ENCODE peak calls at places on chromosome 19, in eight cellular contexts. A, N, Y, D, T, I, C and W are unnamed samples.

GRCh38 chr19:44891016-44891882 is at the start of gene TOMM40:
- DNase-seq in T (no peak), Y (no peak), C (peak), D (peak), A (no peak), I (no peak), N (no peak), W (no peak)

GRCh38 chr19:34504273-34504808 is 22.8 kb downstream of the WTIP start:
- DNase-seq in I (no peak), C (no peak), A (no peak), D (no peak), Y (no peak), T (no peak), N (no peak), W (no peak)

GRCh38 chr19:18089726-18090125 is 3.0 kb upstream of the IL12RB1 start:
- DNase-seq in D (no peak), I (no peak), N (no peak), C (no peak), A (no peak), T (no peak), Y (no peak), W (no peak)

GRCh38 chr19:8965887-8966286 is 44.3 kb downstream of the MUC16 start:
- DNase-seq in D (no peak), C (no peak), I (no peak), N (no peak), Y (no peak), A (no peak), T (peak), W (no peak)

GRCh38 chr19:17200408-17201079 is 14.6 kb upstream of the USE1 start:
- DNase-seq in T (no peak), D (no peak), Y (no peak), C (peak), N (no peak), A (no peak), I (no peak), W (no peak)

GRCh38 chr19:34990578-34991192 is 9.4 kb upstream of the GRAMD1A start:
- DNase-seq in D (no peak), N (no peak), C (no peak), A (no peak), T (no peak), I (no peak), Y (no peak), W (no peak)

GRCh38 chr19:44608391-44608821 is 5.0 kb upstream of the IGSF23 start:
- DNase-seq in T (no peak), D (no peak), C (no peak), Y (no peak), I (no peak), N (no peak), A (no peak), W (no peak)

GRCh38 chr19:42311612-42312160 is 1.4 kb upstream of the TMEM145 start:
- DNase-seq in N (no peak), A (no peak), Y (no peak), C (peak), T (peak), D (peak), I (no peak), W (no peak)

GRCh38 chr19:58059681-58060080 is 599 bp downstream of the ZNF135 start:
- DNase-seq in T (no peak), C (no peak), N (no peak), D (peak), Y (no peak), I (no peak), A (no peak), W (no peak)

GRCh38 chr19:40344422-40344821 is 3.8 kb downstream of the C19orf47 start:
- DNase-seq in A (no peak), C (no peak), N (no peak), D (no peak), Y (no peak), T (no peak), I (no peak), W (no peak)

DNA sequence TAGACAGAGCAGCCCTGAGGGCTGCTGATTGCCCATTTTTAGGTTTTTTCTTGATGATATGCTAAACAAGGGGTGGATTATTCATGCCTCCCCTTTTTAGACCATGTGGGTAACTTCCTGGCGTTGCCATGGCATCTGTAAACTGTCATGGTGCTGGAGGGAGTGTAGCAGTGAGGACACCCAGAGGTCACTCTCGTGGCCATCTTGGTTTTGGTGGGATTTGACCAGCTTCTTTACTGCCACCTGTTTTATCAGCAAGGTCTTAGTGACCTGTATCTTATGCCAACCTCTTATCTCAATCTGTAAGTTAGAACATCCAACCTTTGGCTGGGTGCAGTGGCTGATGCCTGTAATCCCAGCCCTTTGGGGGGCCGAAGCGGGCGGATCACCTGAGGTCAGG is 148.0 kb downstream of the PTPRS start:
- DNase-seq in D (peak), C (no peak), I (no peak), N (no peak), T (no peak), A (no peak), Y (no peak), W (no peak)
- H3K27ac ChIP-seq in D (peak), C (no peak), I (no peak), N (no peak), T (no peak), A (no peak), Y (no peak), W (no peak)

GRCh38 chr19:29532956-29533355 is 7.2 kb downstream of the VSTM2B start:
- DNase-seq in T (no peak), C (no peak), I (peak), D (no peak), Y (no peak), N (no peak), A (no peak), W (no peak)
- TF ChIP-seq POLR2AphosphoS5 in T (no peak), C (no peak), I (no peak), D (no peak), Y (no peak), N (no peak), A (no peak), W (no peak)

GRCh38 chr19:11548315-11548700 is 9.7 kb downstream of the CNN1 start:
- DNase-seq in T (no peak), D (no peak), I (no peak), Y (no peak), A (no peak), N (no peak), C (no peak), W (no peak)

GRCh38 chr19:11551603-11552235 is 7.3 kb downstream of the ELOF1 start:
- DNase-seq in T (peak), C (peak), A (no peak), I (no peak), N (no peak), D (peak), Y (no peak), W (peak)

GRCh38 chr19:11550265-11550664 is 8.8 kb downstream of the ELOF1 start:
- DNase-seq in A (no peak), Y (no peak), T (no peak), D (no peak), C (no peak), N (no peak), I (no peak), W (no peak)

GRCh38 chr19:11552666-11553372 is 6.2 kb downstream of the ELOF1 start:
- DNase-seq in D (no peak), I (no peak), Y (no peak), N (no peak), T (no peak), C (no peak), A (no peak), W (no peak)

DNA sequence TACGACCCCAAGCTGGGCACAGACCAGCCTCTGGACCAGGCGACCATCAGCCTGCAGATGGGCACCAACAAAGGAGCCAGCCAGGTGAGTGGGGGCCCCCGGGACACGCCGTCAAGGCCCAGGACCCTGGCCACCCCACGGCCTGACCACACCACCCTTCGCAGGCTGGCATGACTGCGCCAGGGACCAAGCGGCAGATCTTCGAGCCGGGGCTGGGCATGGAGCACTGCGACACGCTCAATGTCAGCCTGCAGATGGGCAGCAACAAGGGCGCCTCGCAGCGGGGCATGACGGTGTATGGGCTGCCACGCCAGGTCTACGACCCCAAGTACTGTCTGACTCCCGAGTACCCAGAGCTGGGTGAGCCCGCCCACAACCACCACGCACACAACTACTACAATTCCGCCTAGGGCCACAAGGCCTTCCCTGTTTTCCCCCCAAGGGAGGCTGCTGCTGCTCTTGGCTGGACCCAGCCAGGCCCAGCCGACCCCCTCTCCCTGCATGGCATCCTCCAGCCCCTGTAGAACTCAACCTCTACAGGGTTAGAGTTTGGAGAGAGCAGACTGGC is 9.6 kb downstream of the ELOF1 start:
- DNase-seq in T (no peak), N (no peak), D (no peak), A (no peak), I (no peak), C (no peak), Y (no peak), W (no peak)
- H3K27ac ChIP-seq in T (no peak), N (no peak), D (no peak), A (no peak), I (no peak), C (no peak), Y (no peak), W (no peak)

DNA sequence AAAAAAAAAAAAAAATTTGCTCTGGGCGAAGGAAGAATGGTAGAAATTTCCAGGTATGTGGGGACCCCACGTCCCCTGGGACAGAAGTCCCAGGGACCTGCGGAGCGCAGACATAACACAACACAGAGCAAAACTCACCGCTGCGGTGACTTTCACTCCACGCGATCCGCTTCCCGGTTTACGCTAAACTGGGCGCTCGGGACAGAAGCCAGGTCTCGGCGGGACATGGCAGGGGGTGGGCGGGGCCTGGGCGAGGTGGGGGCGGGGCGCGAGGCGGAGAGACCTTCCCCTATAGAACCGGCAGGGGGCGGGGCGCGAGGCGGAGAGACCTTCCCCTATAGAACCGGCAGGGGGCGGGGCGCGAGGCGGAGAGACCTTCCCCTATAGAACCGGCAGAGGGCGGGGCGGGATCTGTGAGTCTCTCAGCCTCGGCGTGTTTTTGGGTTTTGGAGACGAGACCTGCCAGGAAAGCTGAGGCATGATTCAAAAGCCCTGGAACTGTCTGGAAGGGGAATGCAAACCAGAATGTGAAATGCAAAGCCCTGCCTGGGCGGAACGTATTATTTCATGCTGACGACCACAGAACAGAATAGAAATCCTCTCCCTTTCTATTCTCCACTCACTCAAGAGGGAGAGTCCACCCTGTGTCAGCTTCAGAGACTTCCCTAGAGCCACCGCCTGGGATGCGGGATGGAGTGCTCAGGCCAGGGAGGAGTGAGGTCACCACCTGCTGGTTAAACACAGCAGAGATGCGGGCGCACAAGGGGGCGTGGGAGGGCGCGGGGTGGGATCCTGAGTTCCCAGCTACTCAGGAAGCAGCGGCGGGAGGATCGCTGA is 20.2 kb upstream of the ERVV-1 start:
- DNase-seq in I (peak), N (peak), C (peak), Y (peak), D (peak), T (peak), A (peak), W (peak)
- TF ChIP-seq POLR2AphosphoS5 in I (no peak), N (no peak), C (no peak), Y (peak), D (peak), T (no peak), A (no peak), W (no peak)

GRCh38 chr19:49165111-49165750 is 7.6 kb downstream of the TRPM4 start:
- DNase-seq in I (no peak), N (no peak), Y (peak), T (no peak), D (peak), A (no peak), C (no peak), W (peak)
- H3K27ac ChIP-seq in I (peak), N (no peak), Y (peak), T (no peak), D (no peak), A (no peak), C (no peak), W (peak)

GRCh38 chr19:2291185-2291751 is 9.3 kb upstream of the PEAK3 start:
- DNase-seq in T (no peak), Y (no peak), N (no peak), D (peak), A (no peak), C (peak), I (no peak), W (no peak)

GRCh38 chr19:2290441-2291184 is 8.6 kb upstream of the PEAK3 start:
- DNase-seq in T (no peak), C (no peak), I (no peak), Y (no peak), N (no peak), D (peak), A (no peak), W (no peak)

GRCh38 chr19:2289714-2290435 is 7.9 kb upstream of the PEAK3 start:
- DNase-seq in C (no peak), Y (no peak), N (peak), D (peak), I (no peak), A (no peak), T (peak), W (no peak)

GRCh38 chr19:2296141-2296540 is 11.8 kb downstream of the LINGO3 start:
- DNase-seq in I (no peak), D (no peak), C (no peak), N (no peak), Y (no peak), A (no peak), T (no peak), W (no peak)

GRCh38 chr19:2294377-2295335 is 12.7 kb upstream of the PEAK3 start:
- DNase-seq in I (no peak), Y (no peak), N (no peak), C (peak), D (no peak), A (no peak), T (no peak), W (no peak)
- TF ChIP-seq POLR2AphosphoS5 in I (no peak), Y (no peak), N (no peak), C (peak), D (no peak), A (no peak), T (no peak), W (no peak)

GRCh38 chr19:38727868-38728660 is 16.2 kb downstream of the CAPN12 start:
- DNase-seq in A (no peak), I (no peak), Y (peak), D (no peak), T (peak), N (peak), C (no peak), W (no peak)
- H3K27ac ChIP-seq in A (no peak), I (no peak), Y (no peak), D (no peak), T (peak), N (no peak), C (no peak), W (peak)

DNA sequence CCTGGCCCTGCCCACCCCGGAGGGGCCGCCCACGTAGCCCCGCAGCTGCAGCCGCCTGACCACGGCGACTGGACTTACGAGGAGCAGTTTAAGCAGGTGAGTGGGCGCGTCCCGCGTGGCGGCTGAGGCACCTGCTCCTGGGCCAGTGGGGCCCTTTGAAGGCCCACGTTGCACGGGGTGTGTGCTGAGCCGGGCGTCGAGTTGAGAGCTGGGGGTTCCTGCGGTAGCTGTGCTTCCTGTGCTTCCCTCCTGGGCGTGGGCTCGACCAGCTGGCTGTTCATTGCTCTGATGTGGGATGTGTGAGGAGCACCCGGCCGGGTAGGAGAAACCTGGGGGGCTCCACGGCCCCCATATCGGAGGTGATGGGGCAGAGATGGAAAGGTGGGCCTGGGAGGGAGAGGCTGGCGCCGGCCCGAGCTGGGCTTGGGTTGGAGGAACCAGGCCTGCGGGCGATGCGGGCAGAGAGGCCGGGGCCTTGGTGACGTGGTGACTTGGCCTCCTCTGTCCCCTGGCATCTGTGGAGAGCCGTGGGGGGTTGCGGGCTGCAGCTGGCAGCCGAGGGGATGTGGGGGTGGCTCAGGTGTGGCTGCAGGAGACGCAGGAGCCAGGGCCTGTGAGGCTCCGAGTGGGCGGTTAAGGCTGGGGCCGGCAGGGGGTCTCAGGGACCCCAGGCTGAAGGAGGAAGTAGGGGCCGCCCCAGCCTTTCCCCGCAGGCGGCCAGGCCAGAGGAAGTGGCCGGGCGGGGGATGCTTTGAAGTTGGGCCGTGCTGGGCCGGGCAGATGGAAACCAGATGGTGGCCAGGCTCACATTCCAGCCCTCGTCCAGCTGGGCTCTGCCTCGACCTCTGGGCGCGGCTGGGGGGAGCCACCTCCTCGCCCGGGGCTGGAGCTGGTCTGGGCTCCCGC is 7.1 kb downstream of the ARID3A start:
- DNase-seq in A (no peak), I (no peak), N (peak), C (peak), D (peak), Y (no peak), T (no peak), W (no peak)
- TF ChIP-seq POLR2AphosphoS5 in A (no peak), I (no peak), N (peak), C (peak), D (no peak), Y (peak), T (no peak), W (no peak)